ENCODE peak calls at places on chromosomes 4 and X, in seven cellular contexts. Q is choroid plexus epithelial cell, E is progenitor cell of endocrine pancreas, M is astrocyte of the spinal cord, V is A549, O is lower lobe of right lung, U is tibial nerve. D is an unnamed sample.

GRCh38 chr4:123744664-123745290 is 348.2 kb downstream of the SPRY1 start:
- DNase-seq in Q (peak; percentile 94), E (no peak), M (peak; percentile 3), V (no peak), O (no peak), U (no peak), D (no peak)

GRCh38 chrX:148659481-148659880 is 159.1 kb downstream of the AFF2 start:
- DNase-seq in Q (no peak), E (no peak), M (peak; percentile 14), V (no peak), O (no peak), U (no peak), D (no peak)

GRCh38 chr4:89561051-89561450 is 253.5 kb upstream of the GPRIN3 start:
- DNase-seq in Q (no peak), E (no peak), M (no peak), V (no peak), O (no peak), U (no peak), D (no peak)

GRCh38 chr4:25928956-25929336 is 14.9 kb downstream of the SMIM20 start:
- DNase-seq in Q (peak; percentile 85), E (no peak), M (peak; percentile 45), V (no peak), O (no peak), U (no peak), D (no peak)

GRCh38 chr4:118353452-118353851 is 649 bp upstream of the PRSS12 start:
- DNase-seq in Q (no peak), E (no peak), M (no peak), V (no peak), O (no peak), U (no peak), D (no peak)

GRCh38 chrX:109624022-109624421 is 950 bp downstream of the KCNE5 start:
- DNase-seq in Q (no peak), E (no peak), M (no peak), V (no peak), O (no peak), U (no peak), D (no peak)

GRCh38 chr4:52051213-52051614 is at the start of gene SPATA18:
- DNase-seq in Q (peak; percentile 12), E (peak; percentile 15), M (peak; percentile 22), V (peak; percentile 2), O (peak; percentile 52), U (no peak), D (peak; percentile 45)

GRCh38 chrX:153580700-153581386 is 18.1 kb downstream of the CCNQ start:
- DNase-seq in Q (no peak), E (no peak), M (no peak), V (peak; percentile 14), O (no peak), U (no peak), D (no peak)

GRCh38 chrX:49910344-49910743 is 12.1 kb upstream of the CLCN5 start:
- DNase-seq in Q (no peak), E (no peak), M (no peak), V (no peak), O (no peak), U (no peak), D (no peak)

GRCh38 chr4:6372649-6373525 is 99.5 kb downstream of the PPP2R2C start:
- DNase-seq in Q (peak; percentile 60), E (no peak), M (no peak), V (peak; percentile 47), O (no peak), U (no peak), D (no peak)

GRCh38 chrX:9227276-9227675 is 193.3 kb upstream of the FAM9B start:
- DNase-seq in Q (no peak), E (no peak), M (no peak), V (no peak), O (no peak), U (no peak), D (no peak)

GRCh38 chrX:77505227-77505626 is 58.0 kb downstream of the FGF16 start:
- DNase-seq in Q (peak; percentile 80), E (no peak), M (peak; percentile 25), V (no peak), O (no peak), U (no peak), D (no peak)

GRCh38 chrX:11329016-11329415 is 35.8 kb downstream of the AMELX start:
- DNase-seq in Q (peak; percentile 11), E (no peak), M (no peak), V (no peak), O (no peak), U (no peak), D (no peak)

GRCh38 chrX:141668371-141668770 is 30.2 kb downstream of the SPANXD start:
- DNase-seq in Q (no peak), E (no peak), M (peak; percentile 8), V (no peak), O (no peak), U (no peak), D (no peak)

GRCh38 chr4:82373816-82374740 is at the start of gene HNRNPD:
- DNase-seq in Q (peak; percentile 100), E (peak; percentile 98), M (peak; percentile 100), V (peak; percentile 99), O (peak; percentile 99), U (peak; percentile 94), D (peak; percentile 94)

GRCh38 chrX:103211012-103211715 is 3.7 kb upstream of the BEX4 start:
- DNase-seq in Q (peak; percentile 65), E (no peak), M (peak; percentile 51), V (peak; percentile 34), O (no peak), U (peak; percentile 37), D (no peak)

GRCh38 chrX:22134681-22135080 is 102.6 kb downstream of the PHEX start:
- DNase-seq in Q (peak; percentile 79), E (no peak), M (peak; percentile 69), V (peak; percentile 48), O (no peak), U (no peak), D (no peak)

GRCh38 chr4:1009647-1010521 is 1.5 kb upstream of the FGFRL1 start:
- DNase-seq in Q (peak; percentile 61), E (peak; percentile 59), M (peak; percentile 32), V (peak; percentile 49), O (peak; percentile 79), U (peak; percentile 54), D (peak; percentile 72)

GRCh38 chr4:25838526-25838925 is 24.3 kb downstream of the SEL1L3 start:
- DNase-seq in Q (no peak), E (no peak), M (no peak), V (no peak), O (no peak), U (no peak), D (no peak)

GRCh38 chr4:123017078-123017477 is 94.7 kb upstream of the NUDT6 start:
- DNase-seq in Q (no peak), E (no peak), M (no peak), V (no peak), O (no peak), U (no peak), D (no peak)

GRCh38 chrX:106718709-106719108 is 7.8 kb upstream of the RNF128 start:
- DNase-seq in Q (no peak), E (no peak), M (no peak), V (no peak), O (no peak), U (no peak), D (no peak)

GRCh38 chr4:100294356-100294755 is 104.1 kb upstream of the DDIT4L start:
- DNase-seq in Q (peak; percentile 35), E (no peak), M (no peak), V (no peak), O (no peak), U (no peak), D (no peak)

GRCh38 chr4:185742766-185743165 is 69.2 kb downstream of the SORBS2 start:
- DNase-seq in Q (peak; percentile 57), E (no peak), M (peak; percentile 43), V (no peak), O (no peak), U (no peak), D (no peak)

DNA sequence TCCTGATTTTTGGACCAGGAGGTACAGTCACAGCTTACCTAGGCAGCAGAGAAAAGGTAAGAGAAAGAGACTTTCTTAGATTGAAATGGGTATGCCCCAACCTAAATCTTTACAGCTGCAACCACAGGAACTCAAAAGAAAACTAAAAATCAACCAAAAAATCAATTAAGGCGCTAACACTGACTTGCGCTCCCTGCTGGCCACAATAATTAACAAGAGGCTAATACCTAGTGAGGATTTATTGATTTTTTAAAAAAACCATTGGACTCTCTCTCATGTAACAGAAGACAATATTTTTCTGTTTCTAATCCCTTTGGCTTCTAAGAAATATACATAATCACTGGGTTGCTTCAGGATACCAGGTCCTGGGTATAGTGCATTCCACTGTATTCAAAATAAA is 153.9 kb upstream of the TENM3 start:
- DNase-seq in Q (peak; percentile 33), E (no peak), M (no peak), V (no peak), O (no peak), U (no peak), D (no peak)
- TF ChIP-seq CTCF in Q (peak; percentile 49), E (peak; percentile 68), M (no peak), V (peak; percentile 26), O (no peak), U (no peak), D (no peak)

GRCh38 chr4:67122029-67122428 is 423.3 kb downstream of the CENPC start:
- DNase-seq in Q (peak; percentile 3), E (no peak), M (no peak), V (peak; percentile 14), O (no peak), U (no peak), D (no peak)
- TF ChIP-seq CTCF in Q (no peak), E (peak; percentile 71), M (peak; percentile 43), V (no peak), O (no peak), U (no peak), D (peak; percentile 49)

GRCh38 chr4:126752702-126753101 is 880.1 kb upstream of the INTU start:
- DNase-seq in Q (no peak), E (no peak), M (no peak), V (no peak), O (no peak), U (no peak), D (no peak)
- TF ChIP-seq CTCF in Q (no peak), E (no peak), M (no peak), V (no peak), O (no peak), U (no peak), D (no peak)

DNA sequence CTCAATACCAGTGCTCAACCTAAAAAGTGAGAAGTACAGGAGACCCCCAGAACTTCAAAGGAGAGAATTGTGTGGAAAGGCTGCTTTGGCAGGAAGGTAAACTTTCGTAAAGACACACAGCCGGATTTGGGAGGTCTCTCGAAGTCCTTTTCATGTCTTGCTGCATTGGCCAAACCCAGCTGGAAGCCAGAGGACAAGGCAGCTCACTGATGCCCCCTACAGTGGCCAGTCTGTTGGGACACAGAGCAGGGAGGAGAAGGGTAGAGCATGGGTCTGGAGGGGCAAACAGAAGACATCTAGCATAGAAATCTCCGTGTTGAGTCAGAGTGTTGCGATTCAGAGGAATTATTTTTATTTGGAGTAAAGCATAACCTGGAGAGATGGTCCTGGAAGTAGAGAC is 198.9 kb downstream of the ANK2 start:
- DNase-seq in Q (no peak), E (no peak), M (no peak), V (peak; percentile 6), O (no peak), U (no peak), D (no peak)
- TF ChIP-seq CTCF in Q (peak; percentile 16), E (no peak), M (no peak), V (no peak), O (no peak), U (no peak), D (no peak)